ENCODE peak calls at places on chromosomes 13 and 19, in four cellular contexts. K is glomerular endothelial cell, B is RPMI8226, C is EL. P is an unnamed sample.

GRCh38 chr13:114235697-114236096 is 1.0 kb downstream of the CDC16 start:
- DNase-seq in K (no peak), C (no peak), B (no peak), P (no peak)

GRCh38 chr13:51276684-51277083 is 54.5 kb downstream of the FAM124A start:
- DNase-seq in K (peak), B (no peak), C (no peak), P (no peak)

GRCh38 chr13:99555149-99555548 is 53.9 kb downstream of the TM9SF2 start:
- DNase-seq in B (no peak), K (no peak), C (no peak), P (no peak)

GRCh38 chr13:45728759-45729158 is 26.6 kb downstream of the CBY2 start:
- DNase-seq in B (peak), K (no peak), C (peak), P (no peak)

GRCh38 chr19:29271911-29272310 is 59.0 kb upstream of the UQCRFS1 start:
- DNase-seq in B (no peak), K (no peak), C (no peak), P (no peak)

GRCh38 chr13:98240974-98241373 is 63.9 kb upstream of the RNF113B start:
- DNase-seq in K (no peak), C (no peak), B (no peak), P (no peak)

GRCh38 chr19:56625708-56626107 is 17.3 kb upstream of the SMIM17 start:
- DNase-seq in C (no peak), K (no peak), B (no peak), P (no peak)

GRCh38 chr13:108667205-108667604 is 37.8 kb downstream of the MYO16 start:
- DNase-seq in K (no peak), B (no peak), C (no peak), P (no peak)

GRCh38 chr13:22173605-22174004 is 502.7 kb downstream of the FGF9 start:
- DNase-seq in B (no peak), K (no peak), C (no peak), P (no peak)